ENCODE peak calls at places on chromosomes 2 and 18, in seven cellular contexts. D is endothelial cell of umbilical vein, V is ovary, C is transverse colon, A is heart left ventricle, T is upper lobe of left lung, K is A549. Z is an unnamed sample.

GRCh38 chr18:50849448-50849847 is 29.5 kb upstream of the ME2 start:
- DNase-seq in D (no peak), V (no peak), C (no peak), A (no peak), T (no peak), K (no peak), Z (no peak)

GRCh38 chr2:76895469-76895868 is 626.7 kb downstream of the LRRTM4 start:
- DNase-seq in D (no peak), V (no peak), C (no peak), A (no peak), T (no peak), K (peak), Z (no peak)

GRCh38 chr18:79405781-79406575 is 10.2 kb downstream of the NFATC1 start:
- DNase-seq in D (peak), V (peak), C (peak), A (peak), T (peak), K (no peak), Z (peak)

GRCh38 chr2:174675615-174676014 is 78.0 kb upstream of the WIPF1 start:
- DNase-seq in D (no peak), V (no peak), C (no peak), A (no peak), T (no peak), K (no peak), Z (no peak)

GRCh38 chr2:64296150-64296500 is 151.9 kb upstream of the PELI1 start:
- DNase-seq in D (no peak), V (no peak), C (no peak), A (no peak), T (peak), K (no peak), Z (no peak)

GRCh38 chr2:178870703-178871102 is 63.5 kb upstream of the TTN start:
- DNase-seq in D (peak), V (no peak), C (no peak), A (no peak), T (no peak), K (no peak), Z (no peak)

GRCh38 chr2:11092693-11093335 is 62.5 kb upstream of the SLC66A3 start:
- DNase-seq in D (no peak), V (no peak), C (no peak), A (no peak), T (no peak), K (no peak), Z (no peak)

GRCh38 chr2:234146087-234146826 is 95.8 kb downstream of the SPP2 start:
- DNase-seq in D (peak), V (no peak), C (no peak), A (no peak), T (no peak), K (peak), Z (no peak)

GRCh38 chr2:146414456-146414855 is 1430.4 kb upstream of the ACVR2A start:
- DNase-seq in D (no peak), V (no peak), C (no peak), A (no peak), T (no peak), K (no peak), Z (no peak)

GRCh38 chr2:197191177-197191947 is 119.2 kb downstream of the ANKRD44 start:
- DNase-seq in D (peak), V (no peak), C (no peak), A (no peak), T (no peak), K (peak), Z (no peak)

GRCh38 chr2:207504513-207505171 is 25.1 kb upstream of the CREB1 start:
- DNase-seq in D (no peak), V (no peak), C (no peak), A (peak), T (no peak), K (no peak), Z (no peak)

GRCh38 chr2:82797469-82797868 is 1661.6 kb downstream of the SUCLG1 start:
- DNase-seq in D (peak), V (no peak), C (no peak), A (no peak), T (no peak), K (no peak), Z (no peak)

GRCh38 chr2:240329778-240330177 is 105.7 kb upstream of the GPC1 start:
- DNase-seq in D (no peak), V (no peak), C (no peak), A (no peak), T (no peak), K (no peak), Z (no peak)

GRCh38 chr2:8000861-8001260 is 681.0 kb upstream of the ID2 start:
- DNase-seq in D (no peak), V (no peak), C (no peak), A (no peak), T (no peak), K (peak), Z (no peak)

GRCh38 chr2:10873790-10874437 is 37.8 kb upstream of the KCNF1 start:
- DNase-seq in D (no peak), V (no peak), C (no peak), A (peak), T (no peak), K (no peak), Z (no peak)

GRCh38 chr2:54500404-54501147 is 44.4 kb downstream of the SPTBN1 start:
- DNase-seq in D (no peak), V (no peak), C (no peak), A (no peak), T (no peak), K (no peak), Z (no peak)

GRCh38 chr2:3647246-3647645 is 10.8 kb upstream of the ALLC start:
- DNase-seq in D (no peak), V (no peak), C (no peak), A (no peak), T (no peak), K (no peak), Z (no peak)

GRCh38 chr2:191202881-191203397 is 42.3 kb upstream of the MYO1B start:
- DNase-seq in D (no peak), V (no peak), C (peak), A (peak), T (no peak), K (no peak), Z (no peak)

GRCh38 chr18:48714873-48715272 is 176.0 kb downstream of the CTIF start:
- DNase-seq in D (no peak), V (no peak), C (peak), A (no peak), T (no peak), K (no peak), Z (no peak)

DNA sequence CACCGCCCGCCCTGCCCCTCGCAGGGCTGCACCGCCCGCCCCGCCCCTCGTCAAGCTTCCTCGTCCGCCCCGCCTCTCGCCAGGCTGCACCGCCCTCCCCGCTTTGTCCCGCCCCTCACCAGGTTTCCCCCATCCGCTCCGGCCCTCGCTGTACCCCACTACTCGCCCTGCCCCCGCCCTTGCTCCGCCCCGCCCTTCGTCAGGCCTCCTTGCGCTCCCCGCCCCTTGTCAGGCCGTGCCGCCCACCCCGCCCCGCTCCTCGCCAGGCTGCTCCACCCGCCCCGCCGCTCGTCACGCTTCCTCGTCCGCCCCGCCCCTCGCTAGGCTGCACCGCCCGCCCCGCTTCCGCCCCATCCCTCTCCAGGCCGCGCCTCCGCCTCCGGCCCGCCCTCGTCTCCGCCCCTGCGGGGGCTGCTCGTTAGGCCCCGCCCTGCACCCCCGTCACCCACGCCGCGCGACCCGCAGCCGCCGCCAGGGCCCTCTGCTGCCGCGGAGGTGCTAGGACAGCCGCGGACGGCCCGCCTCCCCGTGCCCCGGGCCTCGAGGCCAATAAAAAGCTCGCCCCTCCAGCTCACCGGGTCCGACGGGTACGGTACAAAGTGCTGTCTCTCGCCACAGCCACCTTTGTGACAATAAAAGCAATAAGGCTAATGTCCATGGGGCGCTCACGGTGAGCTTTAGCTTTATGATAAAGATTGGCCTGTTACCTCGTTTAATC is 574 bp upstream of the DNPEP start:
- DNase-seq in D (peak), V (peak), C (peak), A (peak), T (peak), K (peak), Z (peak)
- TF ChIP-seq POLR2A in D (no peak), V (peak), C (no peak), A (no peak), T (no peak), K (no peak), Z (peak)

DNA sequence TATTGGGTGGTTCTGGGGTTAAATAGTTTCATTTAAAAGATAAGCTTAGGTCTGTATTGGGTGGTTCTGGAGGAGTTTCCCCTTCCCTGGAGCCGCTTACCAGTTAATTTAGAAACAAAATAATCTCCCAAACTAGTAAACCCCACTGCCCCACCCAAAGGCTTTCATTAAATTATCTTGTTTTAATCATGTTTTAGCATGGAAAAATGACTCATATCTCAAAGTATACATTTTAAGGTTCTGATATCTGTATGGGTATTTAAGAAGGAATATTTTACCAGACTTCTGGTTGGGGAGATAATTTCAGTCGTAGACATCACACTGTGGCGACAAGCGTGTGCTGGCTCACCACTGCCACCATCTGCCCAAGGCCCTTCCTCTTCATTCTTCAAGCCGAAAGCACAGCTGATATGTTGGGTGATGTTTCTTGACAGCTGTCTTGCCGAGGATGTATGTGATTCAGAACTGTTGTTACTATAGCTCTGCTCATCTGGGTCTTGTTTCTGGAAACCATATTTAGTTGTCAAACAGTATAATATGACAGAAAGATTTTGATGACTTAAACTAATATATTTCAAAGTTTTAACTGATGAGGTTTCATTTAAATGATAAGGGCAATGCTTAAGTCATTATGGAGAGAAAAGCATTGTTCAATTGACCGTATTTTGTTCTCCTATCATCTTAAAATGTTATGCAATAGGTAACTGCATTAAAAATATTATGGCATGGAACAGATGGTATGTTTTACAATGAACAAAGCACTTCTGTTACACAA is 5.1 kb downstream of the FIGLA start:
- DNase-seq in D (peak), V (no peak), C (no peak), A (no peak), T (no peak), K (peak), Z (no peak)
- TF ChIP-seq CTCF in D (peak), V (no peak), C (no peak), A (peak), T (no peak), K (peak), Z (peak)

GRCh38 chr2:42918041-42918440 is 125.7 kb upstream of the HAAO start:
- DNase-seq in D (no peak), V (no peak), C (no peak), A (no peak), T (no peak), K (no peak), Z (no peak)
- H3K27ac ChIP-seq in D (peak), V (no peak), C (peak), A (peak), T (peak), K (no peak), Z (peak)

GRCh38 chr18:25349131-25349925 is 2.6 kb downstream of the ZNF521 start:
- DNase-seq in D (peak), V (peak), C (peak), A (peak), T (peak), K (no peak), Z (peak)
- TF ChIP-seq POLR2A in D (no peak), V (no peak), C (no peak), A (no peak), T (no peak), K (no peak), Z (no peak)

GRCh38 chr2:195782156-195782555 is 125.1 kb downstream of the SLC39A10 start:
- DNase-seq in D (no peak), V (no peak), C (no peak), A (no peak), T (no peak), K (no peak), Z (no peak)

DNA sequence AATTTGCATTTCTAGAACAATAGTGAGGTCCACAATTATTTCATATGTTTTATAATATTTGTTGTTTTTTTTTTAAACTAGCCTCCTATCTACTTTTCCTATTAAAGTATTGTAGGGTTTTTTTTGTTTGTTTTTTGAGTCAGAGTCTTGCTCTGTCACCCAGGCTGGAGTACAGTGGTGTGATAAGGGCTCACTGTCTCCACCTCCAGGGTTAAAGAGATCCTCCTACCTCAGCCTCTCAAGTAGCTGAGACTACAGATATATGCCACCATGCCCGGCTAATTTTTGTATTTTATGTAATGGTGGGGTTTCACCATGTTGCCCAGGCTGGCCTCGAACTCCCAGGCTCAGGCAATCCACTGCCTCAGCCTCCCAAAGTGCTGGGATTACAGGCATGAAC is 122.5 kb downstream of the SLC39A10 start:
- DNase-seq in D (no peak), V (no peak), C (no peak), A (no peak), T (no peak), K (peak), Z (no peak)
- TF ChIP-seq CTCF in D (no peak), V (no peak), C (no peak), A (no peak), T (no peak), K (no peak), Z (no peak)

DNA sequence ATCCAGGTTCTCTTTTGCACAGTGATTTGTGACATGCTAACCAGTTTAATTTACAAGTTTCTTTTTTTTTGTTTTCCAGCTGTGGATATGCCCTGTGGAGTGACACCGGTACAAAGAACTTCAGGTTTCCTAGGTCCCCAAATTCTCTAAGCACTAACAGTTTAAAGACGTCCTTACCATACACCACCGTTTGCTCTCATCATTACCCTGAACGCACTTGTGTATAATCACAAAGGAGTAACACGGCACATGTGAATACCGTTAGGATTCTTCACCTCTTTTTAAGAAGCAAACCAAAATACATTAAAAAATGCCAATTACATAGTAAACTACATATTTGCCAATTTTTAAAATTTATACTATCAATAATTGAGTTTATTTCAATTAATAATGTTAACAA is 833 bp downstream of the LANCL1 start:
- DNase-seq in D (peak), V (no peak), C (no peak), A (no peak), T (no peak), K (no peak), Z (no peak)
- H3K27ac ChIP-seq in D (no peak), V (peak), C (peak), A (no peak), T (peak), K (peak), Z (no peak)

Z was measured in Peyer's patch.